ENCODE peak calls at places on chromosomes 1 and 21, in four cellular contexts. U is left lung, L is Calu3, K is brain microvascular endothelial cell. Q is an unnamed sample.

GRCh38 chr1:78095618-78096416 is 50.1 kb downstream of the GIPC2 start:
- DNase-seq in U (no peak), L (no peak), K (peak; percentile 83), Q (no peak)

GRCh38 chr1:217311766-217312165 is 319.1 kb downstream of the GPATCH2 start:
- DNase-seq in U (no peak), L (peak; percentile 13), K (peak; percentile 29), Q (no peak)

GRCh38 chr1:99599678-99600175 is 46.2 kb upstream of the PALMD start:
- DNase-seq in U (peak; percentile 40), L (no peak), K (peak; percentile 91), Q (peak; percentile 33)

GRCh38 chr1:23732363-23733224 is 10.7 kb upstream of the ELOA start:
- DNase-seq in U (no peak), L (no peak), K (no peak), Q (no peak)

GRCh38 chr1:38082678-38083317 is 36.2 kb upstream of the POU3F1 start:
- DNase-seq in U (no peak), L (no peak), K (no peak), Q (no peak)

GRCh38 chr1:50023292-50024159 is at the start of gene AGBL4:
- DNase-seq in U (peak; percentile 88), L (no peak), K (no peak), Q (peak; percentile 55)

GRCh38 chr1:23013657-23014056 is 2.0 kb downstream of the TEX46 start:
- DNase-seq in U (no peak), L (no peak), K (no peak), Q (no peak)

GRCh38 chr1:226945858-226946245 is 5.8 kb downstream of the COQ8A start:
- DNase-seq in U (no peak), L (peak; percentile 9), K (no peak), Q (no peak)

GRCh38 chr1:226657788-226658537 is 81.1 kb downstream of the ITPKB start:
- DNase-seq in U (peak; percentile 51), L (no peak), K (no peak), Q (no peak)

GRCh38 chr1:226344441-226345120 is 35.6 kb upstream of the LIN9 start:
- DNase-seq in U (no peak), L (no peak), K (no peak), Q (no peak)

GRCh38 chr21:42834730-42835191 is 44.6 kb downstream of the WDR4 start:
- DNase-seq in U (no peak), L (no peak), K (no peak), Q (no peak)

GRCh38 chr1:209506101-209506500 is 77.4 kb upstream of the CAMK1G start:
- DNase-seq in U (no peak), L (no peak), K (no peak), Q (no peak)

GRCh38 chr1:229940689-229941088 is 126.3 kb upstream of the GALNT2 start:
- DNase-seq in U (no peak), L (no peak), K (peak; percentile 45), Q (no peak)

GRCh38 chr1:99305626-99306025 is 41.3 kb downstream of the PLPPR4 start:
- DNase-seq in U (no peak), L (no peak), K (peak; percentile 68), Q (no peak)

GRCh38 chr1:150562384-150563339 is 13.5 kb downstream of the ADAMTSL4 start:
- DNase-seq in U (no peak), L (no peak), K (no peak), Q (no peak)

GRCh38 chr1:231420299-231420958 is 1.7 kb downstream of the EGLN1 start:
- DNase-seq in U (no peak), L (no peak), K (no peak), Q (no peak)

GRCh38 chr1:62637392-62638105 is 40.2 kb downstream of the ANGPTL3 start:
- DNase-seq in U (no peak), L (no peak), K (no peak), Q (no peak)

GRCh38 chr1:23742670-23743286 is 493 bp upstream of the ELOA start:
- DNase-seq in U (no peak), L (peak; percentile 3), K (no peak), Q (no peak)

GRCh38 chr21:8992731-8993174 is 1528.6 kb upstream of the TPTE start:
- DNase-seq in U (peak; percentile 85), L (no peak), K (no peak), Q (no peak)

GRCh38 chr1:212498243-212498642 is 65.5 kb downstream of the NENF start:
- DNase-seq in U (no peak), L (peak; percentile 27), K (peak; percentile 91), Q (no peak)

GRCh38 chr1:162639718-162640117 is 7.5 kb downstream of the DDR2 start:
- DNase-seq in U (no peak), L (no peak), K (no peak), Q (no peak)

GRCh38 chr21:25133939-25134338 is 473.3 kb downstream of the MRPL39 start:
- DNase-seq in U (no peak), L (no peak), K (no peak), Q (no peak)

GRCh38 chr1:20290624-20291597 is at the start of gene VWA5B1:
- DNase-seq in U (no peak), L (no peak), K (no peak), Q (no peak)

GRCh38 chr1:159964144-159964543 is 10.1 kb upstream of the SLAMF9 start:
- DNase-seq in U (no peak), L (no peak), K (no peak), Q (no peak)

GRCh38 chr1:91533625-91534024 is 33.0 kb downstream of the CDC7 start:
- DNase-seq in U (no peak), L (no peak), K (no peak), Q (no peak)

GRCh38 chr21:28220670-28221069 is 772.0 kb downstream of the LTN1 start:
- DNase-seq in U (no peak), L (no peak), K (no peak), Q (no peak)

GRCh38 chr1:85579619-85580018 is 942 bp upstream of the CCN1 start:
- DNase-seq in U (no peak), L (peak; percentile 33), K (no peak), Q (peak; percentile 36)

GRCh38 chr1:223482132-223482531 is 88.9 kb downstream of the CCDC185 start:
- DNase-seq in U (no peak), L (no peak), K (no peak), Q (no peak)

GRCh38 chr1:86938450-86938849 is 24.0 kb downstream of the HS2ST1 start:
- DNase-seq in U (no peak), L (peak; percentile 30), K (no peak), Q (no peak)

GRCh38 chr1:93969371-93969770 is 60.1 kb upstream of the GCLM start:
- DNase-seq in U (no peak), L (no peak), K (no peak), Q (no peak)

GRCh38 chr1:164651378-164651951 is 92.5 kb downstream of the PBX1 start:
- DNase-seq in U (no peak), L (peak; percentile 60), K (peak; percentile 33), Q (no peak)

GRCh38 chr1:86394416-86394815 is 1.7 kb downstream of the ODF2L start:
- DNase-seq in U (no peak), L (no peak), K (peak; percentile 41), Q (no peak)

GRCh38 chr1:169877800-169878491 is 15.8 kb downstream of the SCYL3 start:
- DNase-seq in U (no peak), L (no peak), K (no peak), Q (no peak)

GRCh38 chr1:4673494-4673893 is 19.1 kb downstream of the AJAP1 start:
- DNase-seq in U (peak; percentile 9), L (no peak), K (no peak), Q (no peak)

GRCh38 chr1:185961664-185962063 is 227.5 kb downstream of the HMCN1 start:
- DNase-seq in U (no peak), L (no peak), K (no peak), Q (no peak)

GRCh38 chr21:35428489-35428888 is 379.4 kb upstream of the RUNX1 start:
- DNase-seq in U (peak; percentile 57), L (no peak), K (peak; percentile 39), Q (peak; percentile 32)

GRCh38 chr1:32889731-32890278 is 3.5 kb downstream of the HPCA start:
- DNase-seq in U (no peak), L (no peak), K (no peak), Q (no peak)

DNA sequence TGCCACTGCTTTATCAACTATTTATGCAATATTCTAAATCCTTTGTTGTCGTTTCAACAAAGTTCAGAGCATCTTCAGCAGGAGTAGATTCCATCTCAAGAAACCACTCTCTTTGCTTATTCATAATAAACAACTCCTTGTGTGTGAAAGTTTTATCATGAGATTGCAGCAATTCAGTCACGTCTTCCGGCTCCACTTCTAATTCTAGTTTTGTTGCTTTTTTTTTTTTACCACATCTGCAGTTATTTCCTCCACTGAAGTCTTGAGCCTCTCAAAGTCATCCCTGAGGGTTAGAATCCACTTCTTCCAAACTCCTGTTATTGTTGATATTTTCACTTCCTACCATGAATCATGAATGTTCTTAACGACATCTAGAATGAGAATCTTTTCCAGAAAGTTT is 14.8 kb upstream of the ETS2 start:
- DNase-seq in U (no peak), L (no peak), K (no peak), Q (no peak)
- TF ChIP-seq CTCF in U (no peak), L (no peak), K (no peak), Q (no peak)

GRCh38 chr1:102851616-102852015 is 256.7 kb downstream of the COL11A1 start:
- DNase-seq in U (no peak), L (no peak), K (peak; percentile 49), Q (no peak)

GRCh38 chr1:102853701-102854187 is 254.6 kb downstream of the COL11A1 start:
- DNase-seq in U (peak; percentile 79), L (no peak), K (no peak), Q (no peak)

DNA sequence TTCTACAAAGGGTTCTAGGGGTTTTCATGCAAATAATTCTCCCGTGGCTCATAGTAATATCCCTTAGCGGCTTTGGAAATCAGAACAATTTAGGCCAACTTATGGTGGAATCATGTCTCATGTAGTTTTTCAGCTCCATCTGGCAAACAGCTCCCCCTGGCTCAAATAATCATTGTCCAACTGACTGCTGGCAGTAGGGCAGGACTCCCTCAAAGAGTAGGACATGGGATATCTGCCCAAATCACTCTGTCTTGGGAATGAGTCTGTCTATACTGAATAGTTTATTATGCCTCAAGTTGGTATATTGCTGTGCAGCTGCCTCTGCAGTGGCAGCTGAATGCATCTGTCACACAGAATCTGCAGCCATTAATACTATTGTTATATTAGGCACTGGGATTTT is 255.7 kb downstream of the COL11A1 start:
- DNase-seq in U (no peak), L (no peak), K (no peak), Q (no peak)
- TF ChIP-seq CTCF in U (no peak), L (no peak), K (peak; percentile 33), Q (no peak)

DNA sequence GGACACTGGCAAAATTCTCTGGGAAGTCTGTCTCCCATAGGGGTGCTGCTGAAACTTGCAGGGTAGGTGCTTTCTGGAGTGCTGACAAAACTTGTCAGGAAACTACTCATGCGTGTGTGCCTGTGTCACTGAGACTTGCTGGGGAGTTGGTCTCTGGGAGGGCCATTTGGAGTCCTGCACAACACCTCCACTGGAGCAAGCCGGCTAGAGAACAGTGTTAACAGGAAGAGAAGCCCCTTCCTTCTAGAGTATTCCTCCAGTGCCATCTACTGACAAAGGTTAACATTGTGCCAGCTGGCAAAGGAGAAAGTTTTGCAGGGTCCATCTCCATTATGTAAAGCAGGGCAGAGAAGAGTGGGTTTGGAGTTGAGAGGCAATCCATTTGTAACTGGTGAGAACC is 30.0 kb downstream of the ZMYM4 start:
- DNase-seq in U (no peak), L (peak; percentile 22), K (peak; percentile 29), Q (no peak)
- TF ChIP-seq CTCF in U (peak; percentile 28), L (no peak), K (peak; percentile 70), Q (peak; percentile 52)

GRCh38 chr21:43890042-43890441 is 25.0 kb downstream of the AGPAT3 start:
- DNase-seq in U (no peak), L (no peak), K (no peak), Q (no peak)
- TF ChIP-seq CTCF in U (no peak), L (no peak), K (no peak), Q (no peak)

GRCh38 chr1:198056255-198056654 is 100.5 kb upstream of the NEK7 start:
- DNase-seq in U (peak; percentile 26), L (peak; percentile 54), K (no peak), Q (no peak)
- TF ChIP-seq CTCF in U (no peak), L (peak; percentile 38), K (peak; percentile 51), Q (peak; percentile 11)

Q was measured in left ventricle myocardium inferior.